ENCODE peak calls at places on chromosomes 5 and 9, in five cellular contexts. Q, U, J, I and L are unnamed samples.

GRCh38 chr9:10785255-10785654 is 172.5 kb upstream of the PTPRD start:
- DNase-seq in Q (no peak), J (no peak), I (no peak), U (no peak), L (peak; percentile 17)

GRCh38 chr5:79687911-79688310 is 1.7 kb upstream of the CMYA5 start:
- DNase-seq in Q (no peak), U (no peak), I (no peak), J (no peak), L (no peak)

GRCh38 chr9:110538169-110538568 is 41.4 kb downstream of the SVEP1 start:
- DNase-seq in J (no peak), U (no peak), Q (no peak), I (no peak), L (no peak)

GRCh38 chr5:112878760-112879159 is 17.7 kb downstream of the SRP19 start:
- DNase-seq in Q (no peak), I (no peak), J (no peak), U (no peak), L (no peak)

GRCh38 chr9:79575560-79575959 is 3.8 kb downstream of the TLE4 start:
- DNase-seq in Q (no peak), U (no peak), I (no peak), J (no peak), L (no peak)

GRCh38 chr9:3459076-3459475 is 66.7 kb downstream of the RFX3 start:
- DNase-seq in I (no peak), Q (peak; percentile 21), U (no peak), J (no peak), L (peak; percentile 69)

GRCh38 chr9:111992523-111992922 is 95.9 kb downstream of the UGCG start:
- DNase-seq in U (no peak), I (no peak), J (no peak), Q (no peak), L (no peak)

GRCh38 chr5:172380992-172381643 is 73.2 kb downstream of the SH3PXD2B start:
- DNase-seq in Q (peak; percentile 46), I (peak; percentile 79), J (no peak), U (no peak), L (peak; percentile 62)

GRCh38 chr9:93258419-93258817 is 74.5 kb downstream of the WNK2 start:
- DNase-seq in Q (no peak), J (no peak), U (no peak), I (no peak), L (no peak)

GRCh38 chr9:126989847-126990821 is 75.6 kb downstream of the RALGPS1 start:
- DNase-seq in Q (no peak), J (no peak), I (peak; percentile 82), U (no peak), L (no peak)

GRCh38 chr5:150296496-150296895 is 6.2 kb downstream of the ARSI start:
- DNase-seq in Q (no peak), J (no peak), I (peak; percentile 50), U (no peak), L (no peak)

GRCh38 chr9:98860871-98861293 is 53.4 kb downstream of the GALNT12 start:
- DNase-seq in I (peak; percentile 45), U (no peak), Q (no peak), J (no peak), L (no peak)

GRCh38 chr5:2708132-2708531 is 43.3 kb downstream of the IRX2 start:
- DNase-seq in J (no peak), I (no peak), U (no peak), Q (no peak), L (no peak)

GRCh38 chr5:138354926-138355378 is 2.5 kb downstream of the KDM3B start:
- DNase-seq in I (no peak), U (peak; percentile 90), J (no peak), Q (no peak), L (no peak)

GRCh38 chr9:131386258-131386657 is 7.6 kb upstream of the PRRC2B start:
- DNase-seq in J (no peak), U (no peak), I (no peak), Q (no peak), L (no peak)

GRCh38 chr5:112551437-112552018 is 132.5 kb upstream of the EPB41L4A start:
- DNase-seq in U (peak; percentile 76), I (no peak), J (no peak), Q (peak; percentile 62), L (peak; percentile 14)

GRCh38 chr9:129606161-129607025 is 14.5 kb downstream of the C9orf50 start:
- DNase-seq in J (no peak), U (no peak), Q (no peak), I (peak; percentile 79), L (no peak)

GRCh38 chr5:38463634-38464521 is 92.6 kb downstream of the LIFR start:
- DNase-seq in U (no peak), I (no peak), Q (no peak), J (no peak), L (no peak)

GRCh38 chr9:91681461-91682305 is 258.1 kb upstream of the NFIL3 start:
- DNase-seq in Q (no peak), I (peak; percentile 90), J (peak; percentile 76), U (peak; percentile 63), L (no peak)

GRCh38 chr5:83567741-83568530 is 96.4 kb downstream of the VCAN start:
- DNase-seq in J (no peak), I (no peak), Q (no peak), U (no peak), L (no peak)

GRCh38 chr5:127959152-127959764 is 124.3 kb upstream of the SLC12A2 start:
- DNase-seq in U (no peak), I (peak; percentile 78), Q (peak; percentile 76), J (no peak), L (peak; percentile 85)

GRCh38 chr5:171893290-171893890 is 107.8 kb downstream of the SMIM23 start:
- DNase-seq in Q (no peak), I (no peak), J (no peak), U (no peak), L (no peak)

GRCh38 chr5:6448141-6448491 is 543 bp upstream of the UBE2QL1 start:
- DNase-seq in I (no peak), Q (no peak), J (no peak), U (no peak), L (no peak)

GRCh38 chr5:36507332-36507952 is 99.0 kb upstream of the SLC1A3 start:
- DNase-seq in I (peak; percentile 82), Q (peak; percentile 55), U (peak; percentile 83), J (peak; percentile 23), L (peak; percentile 65)

GRCh38 chr5:81895312-81895711 is 76.5 kb upstream of the ATG10 start:
- DNase-seq in U (no peak), I (no peak), J (no peak), Q (no peak), L (no peak)

GRCh38 chr5:95808686-95809413 is 13.7 kb downstream of the GLRX start:
- DNase-seq in U (peak; percentile 96), I (peak; percentile 90), Q (no peak), J (peak; percentile 66), L (no peak)

GRCh38 chr5:154588091-154588762 is 110.2 kb upstream of the HAND1 start:
- DNase-seq in I (no peak), U (no peak), J (no peak), Q (no peak), L (no peak)

GRCh38 chr5:4233671-4234070 is 638.0 kb downstream of the IRX1 start:
- DNase-seq in J (no peak), I (no peak), Q (no peak), U (no peak), L (no peak)

GRCh38 chr5:131379723-131380122 is 115.9 kb downstream of the CDC42SE2 start:
- DNase-seq in J (no peak), U (peak; percentile 92), Q (no peak), I (no peak), L (no peak)

GRCh38 chr9:134895103-134895502 is 14.5 kb downstream of the FCN2 start:
- DNase-seq in U (no peak), I (no peak), Q (no peak), J (no peak), L (no peak)

GRCh38 chr5:11681796-11682195 is 222.4 kb downstream of the CTNND2 start:
- DNase-seq in J (no peak), I (no peak), Q (no peak), U (no peak), L (no peak)

GRCh38 chr5:122310886-122311285 is 1.2 kb upstream of the SNCAIP start:
- DNase-seq in U (no peak), Q (no peak), J (no peak), I (no peak), L (no peak)